ENCODE peak calls at places on chromosomes 5 and 9, in seven cellular contexts. W is astrocyte; F is activated T-cell treated with anti-CD3 and anti-CD28 coated beads, Interleukin-2, amount 50 U/mL, for 24 hours; G is T-helper 1 cell; N is NAMALWA; D is pancreas; L is A549. I is an unnamed sample.

GRCh38 chr9:113906411-113907110 is 30.5 kb downstream of the ZNF618 start:
- DNase-seq in L (no peak), W (peak), N (no peak), F (no peak), D (no peak), G (no peak), I (no peak)

GRCh38 chr5:152439791-152440190 is 34.7 kb upstream of the NMUR2 start:
- DNase-seq in G (no peak), D (no peak), F (no peak), W (no peak), N (no peak), L (no peak), I (no peak)

GRCh38 chr9:96453625-96454024 is 3.7 kb downstream of the HABP4 start:
- DNase-seq in F (no peak), G (no peak), N (peak), W (peak), L (peak), D (no peak), I (no peak)

GRCh38 chr5:32173394-32174010 is 617 bp downstream of the GOLPH3 start:
- DNase-seq in G (peak), D (peak), N (peak), W (no peak), F (no peak), L (peak), I (peak)

GRCh38 chr5:5738797-5739489 is 316.5 kb downstream of the ICE1 start:
- DNase-seq in N (no peak), D (no peak), W (no peak), L (no peak), G (no peak), F (no peak), I (no peak)

GRCh38 chr5:6540111-6540830 is 91.6 kb downstream of the UBE2QL1 start:
- DNase-seq in L (no peak), W (no peak), N (no peak), G (no peak), D (no peak), F (no peak), I (no peak)

GRCh38 chr5:173201636-173202265 is 33.3 kb downstream of the NKX2-5 start:
- DNase-seq in G (no peak), D (no peak), L (peak), N (no peak), W (peak), F (no peak), I (no peak)

GRCh38 chr5:167770461-167770860 is 521.0 kb upstream of the WWC1 start:
- DNase-seq in G (no peak), L (no peak), D (no peak), N (no peak), F (no peak), W (peak), I (no peak)

GRCh38 chr5:139167952-139168720 is 30.0 kb downstream of the SIL1 start:
- DNase-seq in F (no peak), G (no peak), W (no peak), D (no peak), L (no peak), N (no peak), I (no peak)

GRCh38 chr5:10522224-10522611 is 41.7 kb upstream of the ANKRD33B start:
- DNase-seq in W (no peak), N (no peak), G (no peak), L (no peak), D (no peak), F (no peak), I (no peak)

GRCh38 chr9:76553680-76554079 is 94.7 kb downstream of the GCNT1 start:
- DNase-seq in N (no peak), D (no peak), W (no peak), F (no peak), L (no peak), G (no peak), I (no peak)

GRCh38 chr5:1009359-1010180 is 968 bp downstream of the NKD2 start:
- DNase-seq in D (peak), G (no peak), W (no peak), L (no peak), N (no peak), F (no peak), I (no peak)

GRCh38 chr5:180848878-180849277 is 12.2 kb downstream of the ZFP62 start:
- DNase-seq in W (no peak), G (no peak), L (no peak), N (no peak), F (no peak), D (no peak), I (no peak)

GRCh38 chr5:90809695-90810094 is 251.1 kb downstream of the ADGRV1 start:
- DNase-seq in D (no peak), F (no peak), W (no peak), L (no peak), G (no peak), N (no peak), I (no peak)

GRCh38 chr9:89042984-89043383 is 51.7 kb downstream of the S1PR3 start:
- DNase-seq in L (no peak), N (no peak), F (no peak), G (no peak), D (no peak), W (no peak), I (no peak)

GRCh38 chr5:116652196-116652729 is 77.6 kb upstream of the SEMA6A start:
- DNase-seq in W (peak), N (peak), L (no peak), F (no peak), D (no peak), G (no peak), I (peak)

GRCh38 chr5:168086104-168086610 is 205.3 kb upstream of the WWC1 start:
- DNase-seq in W (peak), L (peak), F (no peak), D (no peak), G (no peak), N (no peak), I (no peak)

GRCh38 chr9:98085955-98086354 is 29.4 kb downstream of the NANS start:
- DNase-seq in N (no peak), G (no peak), W (no peak), L (no peak), F (no peak), D (no peak), I (no peak)

GRCh38 chr9:113398796-113399195 is 2.3 kb downstream of the ALAD start:
- DNase-seq in D (no peak), F (no peak), N (no peak), W (peak), L (no peak), G (no peak), I (no peak)

GRCh38 chr5:158754018-158754514 is 345.6 kb downstream of the EBF1 start:
- DNase-seq in W (peak), G (no peak), F (no peak), L (no peak), D (no peak), N (no peak), I (no peak)

GRCh38 chr5:168366124-168366523 is 74.7 kb downstream of the WWC1 start:
- DNase-seq in N (no peak), L (no peak), G (no peak), D (no peak), W (peak), F (no peak), I (no peak)

GRCh38 chr5:2499917-2500316 is 251.6 kb downstream of the IRX2 start:
- DNase-seq in G (no peak), W (no peak), F (no peak), D (no peak), L (no peak), N (no peak), I (no peak)

GRCh38 chr9:136596630-136597031 is 50.8 kb upstream of the NOTCH1 start:
- DNase-seq in N (no peak), F (no peak), W (no peak), L (no peak), D (peak), G (no peak), I (no peak)

GRCh38 chr9:14238044-14238443 is 75.9 kb downstream of the NFIB start:
- DNase-seq in D (no peak), L (peak), F (no peak), G (no peak), W (no peak), N (no peak), I (no peak)

GRCh38 chr5:180633283-180634177 is 15.9 kb downstream of the FLT4 start:
- DNase-seq in D (no peak), L (no peak), W (no peak), G (no peak), N (no peak), F (no peak), I (no peak)

GRCh38 chr9:110575952-110576351 is 3.6 kb downstream of the SVEP1 start:
- DNase-seq in G (no peak), D (no peak), L (no peak), N (no peak), F (no peak), W (no peak), I (no peak)

GRCh38 chr5:80959138-80959537 is 1.0 kb upstream of the RASGRF2 start:
- DNase-seq in L (no peak), F (no peak), W (no peak), D (no peak), N (no peak), G (no peak), I (no peak)

GRCh38 chr5:145946112-145946861 is 9.9 kb downstream of the SH3RF2 start:
- DNase-seq in N (no peak), W (peak), G (peak), L (peak), F (no peak), D (no peak), I (peak)

GRCh38 chr5:167633931-167634341 is 657.5 kb upstream of the WWC1 start:
- DNase-seq in G (no peak), W (peak), D (no peak), F (no peak), L (no peak), N (no peak), I (no peak)

GRCh38 chr5:1521671-1522600 is 1.8 kb downstream of the LPCAT1 start:
- DNase-seq in N (no peak), F (peak), W (peak), L (no peak), D (no peak), G (no peak), I (no peak)

I was measured in GM20000.